ENCODE peak calls at places on chromosomes 2 and 18, in four cellular contexts. R is psoas muscle, P is fibroblast of lung, O is pancreas. C is an unnamed sample.

GRCh38 chr2:121501554-121501953 is 29.1 kb upstream of the RNU4ATAC start:
- DNase-seq in R (no peak), P (no peak), O (no peak), C (peak)

GRCh38 chr2:173090291-173090877 is 14.7 kb downstream of the MAP3K20 start:
- DNase-seq in R (peak), P (peak), O (no peak), C (no peak)

GRCh38 chr2:77434880-77435279 is 87.3 kb downstream of the LRRTM4 start:
- DNase-seq in R (no peak), P (no peak), O (no peak), C (no peak)

GRCh38 chr2:45329045-45329677 is 281.9 kb downstream of the SRBD1 start:
- DNase-seq in R (no peak), P (peak), O (no peak), C (peak)

GRCh38 chr18:8912348-8913057 is 190.0 kb upstream of the NDUFV2 start:
- DNase-seq in R (no peak), P (no peak), O (no peak), C (peak)

GRCh38 chr2:227890495-227891079 is 19.2 kb downstream of the DAW1 start:
- DNase-seq in R (no peak), P (peak), O (no peak), C (peak)

GRCh38 chr2:170523506-170523905 is 191.6 kb upstream of the SP5 start:
- DNase-seq in R (no peak), P (no peak), O (no peak), C (peak)

GRCh38 chr2:172305066-172305465 is 122.3 kb upstream of the ITGA6 start:
- DNase-seq in R (no peak), P (no peak), O (no peak), C (no peak)

GRCh38 chr2:58051445-58051844 is 4.8 kb downstream of the VRK2 start:
- DNase-seq in R (no peak), P (no peak), O (no peak), C (no peak)

GRCh38 chr2:122011493-122012270 is 256.2 kb downstream of the TSN start:
- DNase-seq in R (no peak), P (no peak), O (no peak), C (no peak)

GRCh38 chr2:221203138-221203537 is 369.0 kb downstream of the EPHA4 start:
- DNase-seq in R (no peak), P (no peak), O (no peak), C (no peak)

GRCh38 chr2:30421551-30422436 is 25.3 kb upstream of the LCLAT1 start:
- DNase-seq in R (no peak), P (peak), O (no peak), C (no peak)

GRCh38 chr2:234033174-234033573 is 17.3 kb upstream of the SPP2 start:
- DNase-seq in R (no peak), P (peak), O (no peak), C (no peak)

GRCh38 chr2:105869318-105869717 is 124.6 kb downstream of the NCK2 start:
- DNase-seq in R (no peak), P (no peak), O (no peak), C (no peak)

GRCh38 chr2:218252509-218253247 is 8.1 kb upstream of the GPBAR1 start:
- DNase-seq in R (no peak), P (peak), O (no peak), C (no peak)

GRCh38 chr2:197596751-197597150 is 78.6 kb downstream of the RFTN2 start:
- DNase-seq in R (no peak), P (no peak), O (no peak), C (no peak)

GRCh38 chr2:113164930-113165585 is 8.7 kb upstream of the PSD4 start:
- DNase-seq in R (no peak), P (no peak), O (no peak), C (no peak)

GRCh38 chr2:214100488-214100887 is 310.4 kb upstream of the VWC2L start:
- DNase-seq in R (no peak), P (no peak), O (no peak), C (no peak)

GRCh38 chr2:21836766-21837543 is 713.2 kb downstream of the TDRD15 start:
- DNase-seq in R (no peak), P (peak), O (no peak), C (peak)

GRCh38 chr2:117771969-117772630 is 42.4 kb upstream of the DDX18 start:
- DNase-seq in R (no peak), P (peak), O (no peak), C (peak)

GRCh38 chr2:25386662-25387478 is 45.1 kb upstream of the DNMT3A start:
- DNase-seq in R (no peak), P (no peak), O (no peak), C (no peak)

GRCh38 chr18:57050314-57050949 is 96.5 kb upstream of the BOD1L2 start:
- DNase-seq in R (no peak), P (no peak), O (no peak), C (no peak)

GRCh38 chr2:211045025-211045424 is 488.6 kb downstream of the CPS1 start:
- DNase-seq in R (no peak), P (no peak), O (no peak), C (no peak)

GRCh38 chr18:24212939-24213338 is 74.1 kb downstream of the CABYR start:
- DNase-seq in R (no peak), P (peak), O (no peak), C (peak)

GRCh38 chr2:70688427-70688826 is 79.6 kb downstream of the ADD2 start:
- DNase-seq in R (no peak), P (no peak), O (no peak), C (no peak)

GRCh38 chr2:43228782-43229659 is 2.6 kb upstream of the ZFP36L2 start:
- DNase-seq in R (no peak), P (no peak), O (no peak), C (peak)

GRCh38 chr2:96138146-96139145 is at the start of gene ASTL:
- DNase-seq in R (peak), P (peak), O (peak), C (peak)

GRCh38 chr18:669077-669476 is 11.6 kb downstream of the TYMS start:
- DNase-seq in R (no peak), P (no peak), O (no peak), C (no peak)

GRCh38 chr2:158966321-158966720 is 2.1 kb upstream of the TANC1 start:
- DNase-seq in R (no peak), P (peak), O (no peak), C (no peak)

GRCh38 chr18:69617888-69618287 is 217.2 kb downstream of the DOK6 start:
- DNase-seq in R (no peak), P (peak), O (no peak), C (no peak)

GRCh38 chr2:116413659-116414058 is 1400.8 kb upstream of the DDX18 start:
- DNase-seq in R (no peak), P (no peak), O (no peak), C (no peak)

GRCh38 chr18:77249583-77250500 is at the start of gene GALR1:
- DNase-seq in R (no peak), P (no peak), O (peak), C (no peak)

GRCh38 chr2:230552181-230552580 is 136.2 kb downstream of the SP100 start:
- DNase-seq in R (no peak), P (no peak), O (no peak), C (no peak)

DNA sequence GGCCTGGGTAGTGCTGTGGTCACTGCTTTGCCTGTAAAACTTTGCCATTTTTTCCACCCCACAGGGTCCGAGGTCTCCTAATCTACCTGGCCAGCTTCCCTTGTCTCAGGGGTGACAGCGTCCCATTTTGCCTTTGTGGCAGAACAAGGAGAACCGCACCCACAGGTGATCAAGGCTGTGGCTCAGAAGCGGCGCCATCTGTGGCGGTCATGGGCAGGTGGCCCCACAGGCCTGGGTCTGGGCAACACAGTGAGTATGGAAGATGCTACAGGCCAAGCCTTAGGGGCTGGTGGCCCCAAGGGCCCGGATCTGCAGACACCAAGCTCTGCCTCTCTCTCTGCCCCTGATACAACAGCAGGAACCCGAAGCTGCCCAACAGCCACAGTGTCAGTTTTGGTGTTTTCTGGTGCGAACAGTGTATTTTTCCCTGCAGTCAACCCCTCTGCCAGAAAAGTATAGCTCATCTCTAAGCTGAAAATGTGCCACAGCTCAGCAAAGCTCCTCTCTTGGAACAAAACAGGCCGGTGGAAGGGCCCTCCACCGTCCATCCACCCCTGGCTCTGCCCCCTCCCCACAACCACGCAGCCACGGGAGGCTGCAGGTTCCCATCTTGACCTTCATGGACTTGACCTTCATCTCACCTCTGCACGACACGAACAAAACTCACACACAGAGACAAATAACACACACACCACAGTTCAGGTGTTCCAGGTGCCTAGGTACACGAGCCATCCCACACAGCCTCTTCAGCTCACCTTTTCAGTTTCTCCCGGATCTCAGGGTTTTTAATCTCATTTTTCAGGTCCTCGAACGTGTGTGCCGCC is 96.7 kb downstream of the PXDN start:
- DNase-seq in R (no peak), P (no peak), O (no peak), C (no peak)
- TF ChIP-seq CTCF in R (no peak), P (no peak), O (no peak), C (no peak)

DNA sequence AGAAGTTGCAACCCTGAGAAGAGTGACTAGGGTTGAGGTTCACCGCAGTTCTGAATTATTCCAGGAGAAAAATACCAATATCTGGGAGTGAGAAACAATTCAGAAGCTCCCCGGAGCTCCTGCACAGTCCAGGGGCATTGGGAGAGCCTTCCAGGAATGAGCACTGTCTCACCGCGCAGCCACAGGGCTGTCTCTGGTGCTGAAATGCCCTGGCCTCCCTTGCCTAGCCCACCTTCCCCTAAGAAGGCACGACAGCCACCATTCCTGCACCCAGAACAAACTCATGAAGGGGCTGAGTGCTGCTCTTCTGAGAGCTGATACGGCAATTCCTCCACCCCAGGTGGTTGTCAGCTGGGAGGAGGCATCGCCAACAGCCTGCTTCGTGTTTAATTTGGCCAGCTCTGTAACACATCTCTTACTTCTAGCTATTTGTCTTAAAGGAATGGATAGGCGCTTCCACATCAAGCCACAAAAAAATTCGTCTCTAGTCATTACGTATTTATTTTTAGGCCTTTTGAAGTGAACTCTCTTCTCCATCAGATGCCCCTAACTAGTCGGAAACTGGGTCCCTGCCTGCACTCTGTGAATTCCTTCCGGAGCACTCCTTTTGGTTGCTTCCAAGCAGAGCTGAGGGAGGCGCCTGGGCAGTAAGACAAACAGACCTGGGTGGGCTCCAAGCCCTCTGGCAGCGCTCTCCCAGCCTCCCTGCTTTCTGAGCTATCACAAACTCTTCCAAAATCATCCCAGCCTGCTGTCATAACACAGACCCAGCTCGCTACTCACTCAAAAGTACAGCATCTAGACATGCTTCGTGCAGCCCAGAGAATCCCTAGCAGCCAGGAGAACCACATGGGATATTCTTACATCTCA is 120.5 kb upstream of the CCDC68 start:
- DNase-seq in R (peak), P (no peak), O (no peak), C (no peak)
- TF ChIP-seq CTCF in R (no peak), P (no peak), O (no peak), C (no peak)

DNA sequence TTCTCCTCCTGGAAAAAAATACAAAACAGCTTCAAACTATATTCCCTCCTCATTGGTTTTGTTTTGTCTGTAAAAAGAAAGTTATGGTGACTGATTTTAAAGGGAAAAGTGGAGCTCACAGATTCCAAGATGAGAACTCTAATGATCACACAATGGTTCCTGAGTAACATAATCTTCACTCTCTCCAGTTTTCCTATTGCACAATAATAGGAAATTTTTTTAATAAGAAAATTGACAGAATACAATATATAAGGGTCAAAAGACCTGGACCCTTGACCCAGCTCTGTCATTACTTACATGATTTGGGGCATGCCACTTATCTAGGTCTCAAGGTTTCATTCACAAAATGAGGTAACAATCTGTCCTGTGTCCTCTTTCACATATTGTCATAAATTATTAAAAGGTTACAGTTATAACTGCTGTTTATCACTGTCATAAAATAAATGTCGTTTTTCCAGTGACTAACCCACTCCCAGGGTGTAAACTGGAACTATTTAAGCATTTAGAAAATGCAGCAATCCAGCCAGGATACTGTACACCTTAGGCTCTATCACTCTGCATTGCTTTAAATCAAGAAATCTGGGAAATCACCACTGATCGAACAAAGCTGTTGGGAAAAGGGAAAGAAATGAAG is 4.1 kb downstream of the MGAT4A start:
- DNase-seq in R (no peak), P (no peak), O (no peak), C (no peak)
- TF ChIP-seq CTCF in R (no peak), P (no peak), O (no peak), C (no peak)

GRCh38 chr2:10144771-10145518 is 22.4 kb downstream of the RRM2 start:
- DNase-seq in R (no peak), P (no peak), O (no peak), C (no peak)

GRCh38 chr2:10140841-10141610 is 18.5 kb downstream of the RRM2 start:
- DNase-seq in R (no peak), P (no peak), O (no peak), C (no peak)

GRCh38 chr2:10141736-10142639 is 19.4 kb downstream of the RRM2 start:
- DNase-seq in R (no peak), P (no peak), O (peak), C (peak)

GRCh38 chr2:10139536-10139935 is 17.0 kb downstream of the RRM2 start:
- DNase-seq in R (no peak), P (no peak), O (no peak), C (no peak)

GRCh38 chr2:10142640-10142965 is 20.1 kb downstream of the RRM2 start:
- DNase-seq in R (no peak), P (no peak), O (no peak), C (no peak)
- TF ChIP-seq CTCF in R (no peak), P (no peak), O (no peak), C (no peak)

GRCh38 chr2:222318026-222318711 is 19.4 kb upstream of the PAX3 start:
- DNase-seq in R (peak), P (peak), O (peak), C (peak)

GRCh38 chr2:222320441-222321395 is 21.9 kb upstream of the PAX3 start:
- DNase-seq in R (peak), P (no peak), O (peak), C (no peak)

GRCh38 chr2:222318712-222319575 is 20.1 kb upstream of the PAX3 start:
- DNase-seq in R (peak), P (no peak), O (peak), C (peak)

GRCh38 chr2:222322241-222322640 is 23.4 kb upstream of the PAX3 start:
- DNase-seq in R (no peak), P (no peak), O (no peak), C (no peak)

DNA sequence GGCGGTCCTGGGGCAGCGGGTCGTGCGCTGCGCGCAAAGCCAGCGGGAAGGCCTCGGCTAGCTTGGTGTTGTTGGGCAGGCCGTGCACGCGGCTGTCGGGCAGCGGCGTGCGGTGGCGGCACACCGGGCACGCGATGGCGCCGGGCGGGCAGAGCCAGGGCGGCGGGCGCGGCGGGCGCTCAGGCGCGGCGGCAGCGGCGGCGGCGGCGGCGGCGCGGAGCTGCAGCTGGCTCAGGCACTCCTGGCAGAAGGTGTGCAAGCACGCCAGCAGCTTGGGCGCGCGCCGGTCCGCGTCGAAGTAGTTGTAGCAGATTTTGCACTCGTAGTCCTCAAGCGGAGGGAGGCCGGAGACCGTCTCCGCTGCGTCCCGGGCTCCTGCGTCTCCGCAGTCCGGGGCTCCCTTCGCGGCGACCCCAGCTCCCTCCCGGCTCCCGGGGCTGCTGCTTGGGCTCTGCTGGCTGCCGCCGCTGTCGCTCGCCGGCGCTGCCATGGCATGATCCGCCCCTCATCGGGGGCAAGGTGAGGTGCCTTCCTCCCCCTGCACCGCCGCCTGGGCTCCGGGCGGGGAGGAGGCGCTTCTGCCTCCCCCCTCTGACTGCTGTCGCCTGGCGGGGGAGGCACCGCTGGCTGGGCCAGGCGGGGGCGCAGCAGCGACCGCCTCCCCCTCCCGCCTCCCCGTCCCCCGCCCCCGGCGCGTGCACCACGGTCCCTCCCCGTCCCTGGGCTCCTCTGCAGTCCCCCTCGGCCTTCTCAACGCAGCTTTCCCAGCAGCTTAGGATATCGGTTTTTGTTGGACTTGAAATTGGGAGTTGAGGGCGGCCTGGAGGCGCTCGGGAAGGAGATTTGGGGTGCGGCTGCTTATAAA is 21.0 kb upstream of the PAX3 start:
- DNase-seq in R (peak), P (no peak), O (peak), C (peak)
- TF ChIP-seq CTCF in R (no peak), P (no peak), O (no peak), C (no peak)

DNA sequence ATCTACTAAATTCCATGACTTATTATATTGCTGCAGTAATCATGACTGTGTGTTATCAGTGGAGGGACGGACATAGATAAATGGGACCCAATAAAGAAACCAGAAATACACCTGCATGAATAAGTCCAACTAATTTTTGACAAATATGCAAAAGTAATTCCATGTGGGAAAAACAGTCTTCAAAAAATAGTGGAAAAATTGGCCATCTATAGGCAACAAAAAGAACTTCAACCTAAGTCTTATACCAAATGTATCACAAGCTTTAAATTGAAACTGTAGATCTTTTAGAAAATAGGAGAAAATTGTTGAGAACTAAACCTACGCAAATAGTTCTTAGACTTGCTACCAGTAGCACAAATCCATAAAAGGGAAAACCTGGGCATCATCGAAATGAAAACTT is 376.2 kb downstream of the NCKAP5 start:
- DNase-seq in R (no peak), P (no peak), O (no peak), C (no peak)
- TF ChIP-seq CTCF in R (no peak), P (no peak), O (no peak), C (no peak)